ENCODE peak calls at places on chromosome 16, in four cellular contexts. G, F, L and O are unnamed samples.

GRCh38 chr16:85249830-85250455 is 137.7 kb upstream of the CIBAR2 start:
- DNase-seq in G (no peak), L (no peak), F (no peak), O (no peak)

GRCh38 chr16:88045820-88046303 is 94.6 kb downstream of the BANP start:
- DNase-seq in F (no peak), L (no peak), G (no peak), O (no peak)

GRCh38 chr16:66064811-66065530 is 301.5 kb upstream of the CDH5 start:
- DNase-seq in L (no peak), G (no peak), F (no peak), O (no peak)

GRCh38 chr16:25966172-25967097 is 274.7 kb downstream of the HS3ST4 start:
- DNase-seq in L (no peak), F (no peak), G (peak; percentile 1), O (no peak)

GRCh38 chr16:24552705-24553104 is 13.3 kb downstream of the RBBP6 start:
- DNase-seq in G (no peak), L (no peak), F (no peak), O (no peak)

GRCh38 chr16:12850186-12850585 is 46.5 kb upstream of the CPPED1 start:
- DNase-seq in F (no peak), L (no peak), G (no peak), O (no peak)

GRCh38 chr16:12617401-12617819 is 186.3 kb downstream of the CPPED1 start:
- DNase-seq in L (no peak), G (peak; percentile 20), F (no peak), O (peak; percentile 5)

GRCh38 chr16:89599451-89599858 is 14.0 kb upstream of the DPEP1 start:
- DNase-seq in G (no peak), F (no peak), L (peak; percentile 71), O (peak; percentile 85)

GRCh38 chr16:86814256-86814655 is 235.9 kb downstream of the FOXL1 start:
- DNase-seq in L (no peak), G (no peak), F (no peak), O (no peak)

GRCh38 chr16:79592150-79592549 is 8.4 kb downstream of the MAF start:
- DNase-seq in L (no peak), G (no peak), F (no peak), O (no peak)

GRCh38 chr16:492211-492875 is 35.2 kb upstream of the CAPN15 start:
- DNase-seq in G (no peak), F (no peak), L (no peak), O (no peak)